ENCODE peak calls at places on chromosomes 12 and 14, in five cellular contexts. One of them, this sample, is unnamed. For H3K4me1, the result is how much of the 10 kb centered on the place peaks cover.

GRCh38 chr14:56122306-56122705 is 4.1 kb downstream of the PELI2 start:
- DNase-seq in mammary epithelial cell: no peak
- DNase-seq in stomach: no peak
- DNase-seq in gastrocnemius medialis: no peak
- DNase-seq in uterus: no peak
- DNase-seq in this sample: no peak

GRCh38 chr14:52351191-52351560 is 37.1 kb downstream of the PTGER2 start:
- DNase-seq in uterus: peak
- DNase-seq in stomach: no peak
- DNase-seq in gastrocnemius medialis: no peak
- DNase-seq in mammary epithelial cell: no peak
- DNase-seq in this sample: no peak

GRCh38 chr12:52965337-52965731 is 16.4 kb downstream of the KRT18 start:
- DNase-seq in uterus: no peak
- DNase-seq in stomach: no peak
- DNase-seq in mammary epithelial cell: no peak
- DNase-seq in gastrocnemius medialis: no peak
- DNase-seq in this sample: no peak

GRCh38 chr14:50666772-50667490 is 1.2 kb downstream of the SAV1 start:
- DNase-seq in stomach: peak
- DNase-seq in uterus: peak
- DNase-seq in gastrocnemius medialis: peak
- DNase-seq in mammary epithelial cell: peak
- DNase-seq in this sample: peak

GRCh38 chr12:102322254-102322653 is 124.6 kb upstream of the PMCH start:
- DNase-seq in gastrocnemius medialis: no peak
- DNase-seq in mammary epithelial cell: no peak
- DNase-seq in uterus: no peak
- DNase-seq in stomach: no peak
- DNase-seq in this sample: no peak

GRCh38 chr12:128323526-128323925 is 56.6 kb downstream of the TMEM132C start:
- DNase-seq in stomach: no peak
- DNase-seq in mammary epithelial cell: no peak
- DNase-seq in gastrocnemius medialis: no peak
- DNase-seq in uterus: no peak
- DNase-seq in this sample: no peak

GRCh38 chr14:33657478-33657877 is 293.4 kb downstream of the EGLN3 start:
- DNase-seq in uterus: no peak
- DNase-seq in gastrocnemius medialis: no peak
- DNase-seq in stomach: no peak
- DNase-seq in mammary epithelial cell: no peak
- DNase-seq in this sample: no peak

GRCh38 chr12:108816652-108817335 is 40.6 kb downstream of the SSH1 start:
- DNase-seq in stomach: no peak
- DNase-seq in uterus: no peak
- DNase-seq in gastrocnemius medialis: peak
- DNase-seq in mammary epithelial cell: no peak
- DNase-seq in this sample: peak

GRCh38 chr12:127779301-127780045 is 487.5 kb upstream of the TMEM132C start:
- DNase-seq in stomach: no peak
- DNase-seq in mammary epithelial cell: no peak
- DNase-seq in uterus: no peak
- DNase-seq in gastrocnemius medialis: no peak
- DNase-seq in this sample: no peak

GRCh38 chr14:53851394-53852056 is 105.1 kb downstream of the BMP4 start:
- DNase-seq in mammary epithelial cell: no peak
- DNase-seq in gastrocnemius medialis: no peak
- DNase-seq in stomach: no peak
- DNase-seq in uterus: no peak
- DNase-seq in this sample: no peak

GRCh38 chr12:107351109-107351508 is 257.8 kb upstream of the CRY1 start:
- DNase-seq in gastrocnemius medialis: no peak
- DNase-seq in uterus: no peak
- DNase-seq in mammary epithelial cell: no peak
- DNase-seq in stomach: no peak
- DNase-seq in this sample: no peak

GRCh38 chr12:47997321-47997720 is 7.0 kb downstream of the COL2A1 start:
- DNase-seq in uterus: no peak
- DNase-seq in gastrocnemius medialis: no peak
- DNase-seq in mammary epithelial cell: peak
- DNase-seq in stomach: peak
- DNase-seq in this sample: no peak

GRCh38 chr14:25411933-25412757 is 362.2 kb upstream of the STXBP6 start:
- DNase-seq in stomach: no peak
- DNase-seq in mammary epithelial cell: no peak
- DNase-seq in uterus: no peak
- DNase-seq in gastrocnemius medialis: peak
- DNase-seq in this sample: no peak

GRCh38 chr14:25406818-25407217 is 356.9 kb upstream of the STXBP6 start:
- DNase-seq in gastrocnemius medialis: no peak
- DNase-seq in uterus: no peak
- DNase-seq in mammary epithelial cell: peak
- DNase-seq in stomach: no peak
- DNase-seq in this sample: no peak
- TF ChIP-seq CTCF in gastrocnemius medialis: no peak
- TF ChIP-seq CTCF in uterus: no peak
- TF ChIP-seq CTCF in mammary epithelial cell: peak
- TF ChIP-seq CTCF in stomach: no peak
- TF ChIP-seq CTCF in this sample: peak

GRCh38 chr12:27614386-27614785 is 81.9 kb upstream of the REP15 start:
- DNase-seq in gastrocnemius medialis: no peak
- DNase-seq in uterus: no peak
- DNase-seq in stomach: no peak
- DNase-seq in mammary epithelial cell: no peak
- DNase-seq in this sample: no peak

GRCh38 chr12:27614866-27615265 is 81.4 kb upstream of the REP15 start:
- DNase-seq in gastrocnemius medialis: no peak
- DNase-seq in uterus: no peak
- DNase-seq in mammary epithelial cell: no peak
- DNase-seq in stomach: no peak
- DNase-seq in this sample: no peak

GRCh38 chr12:27618836-27619235 is 77.4 kb upstream of the REP15 start:
- DNase-seq in mammary epithelial cell: no peak
- DNase-seq in stomach: no peak
- DNase-seq in gastrocnemius medialis: no peak
- DNase-seq in uterus: no peak
- DNase-seq in this sample: no peak

GRCh38 chr12:27616356-27617150 is 79.7 kb upstream of the REP15 start:
- DNase-seq in stomach: no peak
- DNase-seq in mammary epithelial cell: peak
- DNase-seq in gastrocnemius medialis: no peak
- DNase-seq in uterus: no peak
- DNase-seq in this sample: no peak

DNA sequence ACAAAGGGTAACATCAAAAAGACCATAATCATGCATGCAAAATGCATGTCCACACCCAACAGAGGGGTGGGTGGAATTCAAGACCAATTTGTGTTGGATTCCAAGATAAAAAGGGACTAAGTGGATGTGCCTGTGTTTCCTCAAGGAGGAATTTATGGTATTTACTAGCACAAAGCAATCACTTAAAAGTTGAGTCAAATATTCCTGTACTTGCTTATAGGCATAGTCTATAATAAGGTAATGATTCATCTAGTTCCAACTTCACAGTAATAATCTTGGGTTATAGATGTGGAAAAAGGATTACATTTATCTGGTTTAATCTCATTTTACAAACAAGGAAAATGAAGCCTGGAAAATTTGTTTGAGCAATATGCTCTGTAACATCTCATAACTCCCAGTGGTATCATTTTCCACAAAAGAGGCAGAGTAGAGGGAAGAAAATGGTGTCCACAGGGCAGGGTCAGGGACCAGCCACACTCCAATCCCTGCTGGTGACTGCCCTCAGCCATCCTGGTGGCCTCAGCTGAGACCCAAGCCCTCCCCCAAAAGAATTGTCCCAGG is 80.8 kb upstream of the REP15 start:
- DNase-seq in uterus: no peak
- DNase-seq in mammary epithelial cell: no peak
- DNase-seq in gastrocnemius medialis: no peak
- DNase-seq in stomach: no peak
- DNase-seq in this sample: no peak
- H3K4me1 ChIP-seq in uterus: under half
- H3K4me1 ChIP-seq in mammary epithelial cell: half or more
- H3K4me1 ChIP-seq in gastrocnemius medialis: under half
- H3K4me1 ChIP-seq in stomach: under half
- H3K4me1 ChIP-seq in this sample: under half

DNA sequence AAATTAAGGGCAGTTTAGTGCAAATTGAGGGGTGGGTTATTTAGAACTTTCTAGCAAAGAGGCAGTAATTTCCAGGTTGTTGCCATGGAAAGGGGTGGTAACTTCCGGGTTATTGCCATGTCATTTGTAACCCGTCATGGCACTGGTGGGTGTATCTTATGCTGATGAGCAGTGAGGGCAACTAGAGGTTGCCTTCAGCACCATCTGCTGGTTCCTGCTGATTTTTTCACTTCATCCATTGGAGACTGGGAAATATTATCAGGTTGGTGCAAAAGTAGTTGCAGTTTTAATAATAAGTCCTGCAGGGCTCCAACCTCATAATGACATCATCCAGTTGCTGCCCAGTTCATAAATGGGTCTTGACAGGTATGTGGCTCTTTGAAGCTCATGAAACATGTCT is 24.4 kb upstream of the SERPINA4 start:
- DNase-seq in mammary epithelial cell: peak
- DNase-seq in uterus: no peak
- DNase-seq in gastrocnemius medialis: no peak
- DNase-seq in stomach: no peak
- DNase-seq in this sample: no peak
- TF ChIP-seq CTCF in mammary epithelial cell: peak
- TF ChIP-seq CTCF in uterus: no peak
- TF ChIP-seq CTCF in gastrocnemius medialis: no peak
- TF ChIP-seq CTCF in stomach: no peak
- TF ChIP-seq CTCF in this sample: peak

DNA sequence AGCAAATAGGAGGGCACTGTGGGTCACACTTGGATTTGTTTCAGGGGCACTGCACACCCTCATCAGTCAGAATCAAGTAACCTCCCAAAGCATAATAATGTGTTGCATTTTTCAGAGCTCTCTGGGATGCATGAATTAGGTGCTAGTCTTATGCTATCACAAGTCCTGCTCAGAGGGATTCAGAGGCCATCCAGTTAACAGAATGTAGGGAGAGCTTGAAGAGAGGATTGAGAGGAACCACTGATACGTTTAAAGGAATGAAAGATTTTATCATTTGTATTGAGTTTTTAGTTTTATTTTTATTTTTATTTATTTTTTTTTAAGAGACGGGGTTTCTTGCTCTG is 44.6 kb downstream of the ANO6 start:
- DNase-seq in mammary epithelial cell: no peak
- DNase-seq in stomach: no peak
- DNase-seq in gastrocnemius medialis: no peak
- DNase-seq in uterus: no peak
- DNase-seq in this sample: no peak
- H3K4me1 ChIP-seq in mammary epithelial cell: under half
- H3K4me1 ChIP-seq in stomach: under half
- H3K4me1 ChIP-seq in gastrocnemius medialis: half or more
- H3K4me1 ChIP-seq in uterus: under half
- H3K4me1 ChIP-seq in this sample: under half

GRCh38 chr12:132342322-132342721 is 12.9 kb upstream of the GALNT9 start:
- DNase-seq in mammary epithelial cell: no peak
- DNase-seq in uterus: no peak
- DNase-seq in gastrocnemius medialis: no peak
- DNase-seq in stomach: no peak
- DNase-seq in this sample: no peak
- TF ChIP-seq CTCF in mammary epithelial cell: no peak
- TF ChIP-seq CTCF in uterus: no peak
- TF ChIP-seq CTCF in gastrocnemius medialis: no peak
- TF ChIP-seq CTCF in stomach: no peak
- TF ChIP-seq CTCF in this sample: peak

GRCh38 chr14:73780896-73781295 is 66.7 kb upstream of the PNMA1 start:
- DNase-seq in gastrocnemius medialis: no peak
- DNase-seq in mammary epithelial cell: no peak
- DNase-seq in uterus: no peak
- DNase-seq in stomach: no peak
- DNase-seq in this sample: no peak
- H3K4me1 ChIP-seq in gastrocnemius medialis: half or more
- H3K4me1 ChIP-seq in mammary epithelial cell: under half
- H3K4me1 ChIP-seq in uterus: under half
- H3K4me1 ChIP-seq in stomach: under half
- H3K4me1 ChIP-seq in this sample: under half

GRCh38 chr12:29893002-29893401 is 109.3 kb upstream of the TMTC1 start:
- DNase-seq in stomach: no peak
- DNase-seq in mammary epithelial cell: no peak
- DNase-seq in uterus: no peak
- DNase-seq in gastrocnemius medialis: no peak
- DNase-seq in this sample: no peak

GRCh38 chr12:29888777-29889176 is 105.0 kb upstream of the TMTC1 start:
- DNase-seq in stomach: no peak
- DNase-seq in uterus: no peak
- DNase-seq in mammary epithelial cell: no peak
- DNase-seq in gastrocnemius medialis: no peak
- DNase-seq in this sample: no peak

GRCh38 chr12:29891792-29892191 is 108.0 kb upstream of the TMTC1 start:
- DNase-seq in mammary epithelial cell: no peak
- DNase-seq in uterus: no peak
- DNase-seq in stomach: no peak
- DNase-seq in gastrocnemius medialis: no peak
- DNase-seq in this sample: no peak

DNA sequence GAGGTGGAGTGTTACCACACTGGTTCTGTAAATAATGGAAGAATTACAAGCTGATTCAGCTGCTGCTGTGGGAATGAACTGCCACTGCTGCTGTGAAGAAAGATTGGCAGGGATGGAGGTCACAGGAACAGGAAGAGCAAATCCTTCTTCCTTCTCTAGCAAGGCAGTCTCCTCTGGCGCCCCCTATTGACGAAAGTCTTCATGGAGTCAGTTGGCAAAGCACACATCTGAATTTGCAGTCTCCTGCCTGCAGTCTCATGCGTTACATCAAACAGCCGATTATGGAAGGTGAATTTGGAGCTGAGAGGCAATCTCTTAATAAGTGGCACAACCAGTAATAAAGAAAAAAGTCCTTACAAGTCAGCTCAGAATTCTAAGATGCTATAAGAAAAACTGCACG is 106.0 kb upstream of the TMTC1 start:
- DNase-seq in stomach: peak
- DNase-seq in mammary epithelial cell: peak
- DNase-seq in uterus: peak
- DNase-seq in gastrocnemius medialis: peak
- DNase-seq in this sample: peak
- TF ChIP-seq CTCF in stomach: no peak
- TF ChIP-seq CTCF in mammary epithelial cell: peak
- TF ChIP-seq CTCF in uterus: no peak
- TF ChIP-seq CTCF in gastrocnemius medialis: peak
- TF ChIP-seq CTCF in this sample: peak

This sample was measured in prostate gland.